ENCODE peak calls at places on chromosomes 7 and 10, in seven cellular contexts. R is fibroblast of pulmonary artery, Y is cardiac muscle cell, Q is fibroblast of the aortic adventitia, L is body of pancreas, Z is ovary, B is lower lobe of right lung. V is an unnamed sample.
A peak's percentile ranks its signal among the peaks of the same experiment; 100 is the strongest.

GRCh38 chr10:93211989-93212388 is 138.3 kb downstream of the CYP26A1 start:
- DNase-seq in Z (no peak), R (no peak), L (no peak), B (no peak), Q (no peak), Y (no peak), V (no peak)

GRCh38 chr7:117704098-117704497 is 169.1 kb downstream of the CTTNBP2 start:
- DNase-seq in R (no peak), B (no peak), Q (no peak), Y (no peak), Z (no peak), L (no peak), V (no peak)

GRCh38 chr7:135414850-135415439 is 95.0 kb downstream of the CNOT4 start:
- DNase-seq in Q (peak; percentile 70), Z (no peak), L (peak; percentile 52), R (peak; percentile 79), B (no peak), Y (peak; percentile 60), V (no peak)

GRCh38 chr10:93199221-93199681 is 125.6 kb downstream of the CYP26A1 start:
- DNase-seq in L (peak; percentile 34), R (peak; percentile 38), B (peak; percentile 73), Z (peak; percentile 16), Y (peak; percentile 58), Q (peak; percentile 48), V (no peak)

GRCh38 chr10:27558612-27559020 is 54.5 kb downstream of the RAB18 start:
- DNase-seq in R (peak; percentile 61), B (no peak), Z (peak; percentile 51), Q (peak; percentile 50), L (peak; percentile 57), Y (peak; percentile 89), V (peak; percentile 52)

GRCh38 chr7:135238112-135238744 is 4.6 kb downstream of the STRA8 start:
- DNase-seq in L (no peak), Q (no peak), Y (no peak), R (no peak), Z (no peak), B (no peak), V (no peak)

GRCh38 chr7:388023-388355 is 98.0 kb downstream of the FOXL3 start:
- DNase-seq in B (peak; percentile 26), Y (no peak), Q (no peak), R (no peak), L (no peak), Z (no peak), V (peak; percentile 19)

GRCh38 chr7:38507379-38507778 is 123.8 kb downstream of the AMPH start:
- DNase-seq in B (no peak), Q (peak; percentile 19), R (no peak), Y (no peak), L (no peak), Z (no peak), V (no peak)

GRCh38 chr7:25624001-25624400 is 395.7 kb upstream of the NPVF start:
- DNase-seq in L (no peak), R (no peak), Z (no peak), Y (no peak), Q (no peak), B (no peak), V (no peak)

GRCh38 chr7:99272476-99273045 is at the start of gene MYH16:
- DNase-seq in Z (no peak), L (no peak), R (no peak), B (no peak), Q (no peak), Y (no peak), V (no peak)

GRCh38 chr7:99275496-99275895 is 2.9 kb downstream of the MYH16 start:
- DNase-seq in B (no peak), L (no peak), Q (no peak), R (no peak), Z (no peak), Y (no peak), V (no peak)

GRCh38 chr7:99267530-99268360 is 4.9 kb upstream of the MYH16 start:
- DNase-seq in Z (no peak), R (peak; percentile 76), L (peak; percentile 39), B (no peak), Q (peak; percentile 77), Y (no peak), V (no peak)

GRCh38 chr7:99268361-99268908 is 4.2 kb upstream of the MYH16 start:
- DNase-seq in L (no peak), B (no peak), Y (no peak), Z (no peak), Q (no peak), R (no peak), V (no peak)

DNA sequence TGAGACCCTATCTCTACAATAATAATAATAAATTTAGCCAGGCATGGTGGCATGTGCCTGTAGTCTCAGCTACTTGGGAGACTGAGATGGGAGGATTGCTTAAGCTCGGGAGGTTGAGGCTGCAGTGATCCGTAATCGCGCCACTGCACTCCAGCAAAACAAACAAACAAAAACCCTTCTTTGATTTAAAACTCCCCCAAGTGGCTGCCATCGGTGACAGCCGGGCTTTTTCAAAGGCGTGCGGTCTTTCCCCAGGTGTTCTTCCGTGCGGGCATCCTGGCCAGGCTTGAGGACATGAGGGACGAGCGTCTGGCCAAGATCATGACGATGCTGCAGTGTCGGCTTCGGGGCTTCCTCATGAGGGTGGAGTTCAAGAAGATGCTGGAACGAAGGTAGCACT is 1.9 kb upstream of the MYH16 start:
- DNase-seq in R (no peak), L (peak; percentile 18), B (no peak), Z (no peak), Y (no peak), Q (no peak), V (no peak)
- TF ChIP-seq CTCF in R (no peak), L (no peak), B (no peak), Z (no peak), Y (no peak), Q (no peak), V (no peak)

GRCh38 chr10:114525368-114525949 is 121.2 kb upstream of the AFAP1L2 start:
- DNase-seq in Y (peak; percentile 69), L (no peak), Q (peak; percentile 14), R (peak; percentile 43), B (no peak), Z (peak; percentile 15), V (no peak)

GRCh38 chr10:114521250-114521649 is 116.9 kb upstream of the AFAP1L2 start:
- DNase-seq in Z (no peak), Q (no peak), R (no peak), Y (no peak), B (no peak), L (no peak), V (no peak)

GRCh38 chr10:114526112-114526496 is 121.8 kb upstream of the AFAP1L2 start:
- DNase-seq in L (no peak), B (no peak), R (peak; percentile 22), Q (no peak), Y (no peak), Z (no peak), V (peak; percentile 31)

GRCh38 chr10:114523876-114524275 is 119.6 kb upstream of the AFAP1L2 start:
- DNase-seq in R (no peak), B (no peak), Q (no peak), Z (peak; percentile 7), L (no peak), Y (no peak), V (no peak)

DNA sequence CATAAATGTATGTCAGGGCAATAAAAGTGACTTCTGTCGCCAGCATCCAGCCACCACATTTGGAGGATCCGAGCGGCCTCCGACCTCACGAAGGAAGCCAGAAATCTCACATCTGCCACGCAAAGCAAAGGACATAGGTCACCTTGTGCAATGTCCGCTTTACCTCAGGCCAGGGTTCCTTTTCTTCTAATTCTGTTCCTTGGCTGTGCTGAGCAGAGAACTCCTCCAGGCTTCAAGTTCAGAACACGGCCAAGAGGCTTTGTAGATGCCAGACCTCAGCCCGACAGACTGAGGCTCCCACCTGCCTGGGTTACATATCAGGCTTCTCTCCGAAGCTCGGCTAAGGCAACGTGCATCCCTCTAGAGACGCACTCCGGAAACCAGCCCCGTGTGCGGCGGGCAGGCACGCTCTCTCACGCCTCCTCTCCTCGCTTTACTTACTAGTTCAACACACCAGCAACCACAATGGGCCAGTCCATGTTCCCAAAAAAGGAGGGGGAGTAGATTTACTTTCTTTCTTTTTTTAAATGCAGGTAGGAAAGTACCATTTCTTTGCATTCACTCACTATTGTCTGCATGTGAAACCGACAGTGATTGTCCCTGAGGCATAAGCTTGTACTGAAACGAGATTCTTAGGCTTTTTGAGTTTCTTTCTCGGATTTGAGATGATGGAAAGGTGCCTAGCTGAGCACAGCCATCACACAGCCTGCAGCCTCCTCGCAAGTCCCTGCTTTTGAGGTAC is 122.4 kb upstream of the AFAP1L2 start:
- DNase-seq in L (peak; percentile 71), Q (peak; percentile 75), Z (peak; percentile 86), Y (peak; percentile 86), B (peak; percentile 77), R (peak; percentile 90), V (peak; percentile 83)
- TF ChIP-seq CTCF in L (no peak), Q (no peak), Z (no peak), Y (peak; percentile 6), B (no peak), R (no peak), V (no peak)

DNA sequence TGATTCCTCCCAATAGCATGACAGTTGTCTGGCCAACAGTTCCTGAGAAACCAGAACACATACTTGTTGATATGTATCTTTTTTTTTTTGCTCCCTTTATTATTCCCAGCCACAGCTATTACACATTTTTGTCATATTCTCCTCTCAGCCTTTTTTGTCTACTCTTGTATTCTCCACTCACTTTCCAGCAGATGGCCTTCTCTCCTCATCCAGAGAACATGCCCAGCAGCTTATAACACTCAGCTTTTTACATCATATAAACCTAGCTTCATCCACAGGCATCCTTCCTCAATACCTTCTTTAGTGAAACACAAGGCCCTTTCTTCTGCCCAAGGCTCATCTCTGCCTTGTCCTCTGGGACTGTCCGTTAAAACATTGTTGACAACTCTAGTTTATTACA is 101.7 kb downstream of the ORC5 start:
- DNase-seq in Y (no peak), Z (no peak), L (no peak), Q (peak; percentile 46), R (peak; percentile 48), B (no peak), V (no peak)
- TF ChIP-seq CTCF in Y (peak; percentile 16), Z (no peak), L (no peak), Q (peak; percentile 25), R (peak; percentile 24), B (no peak), V (no peak)

GRCh38 chr10:74992068-74992467 is 119.4 kb upstream of the SAMD8 start:
- DNase-seq in Y (no peak), B (no peak), Z (no peak), Q (no peak), R (no peak), L (no peak), V (no peak)

GRCh38 chr10:74994714-74995308 is 116.6 kb upstream of the SAMD8 start:
- DNase-seq in L (no peak), B (no peak), Y (no peak), Q (no peak), Z (no peak), R (no peak), V (no peak)

GRCh38 chr10:74995806-74996205 is 115.7 kb upstream of the SAMD8 start:
- DNase-seq in R (no peak), Z (no peak), Y (no peak), B (no peak), Q (no peak), L (no peak), V (no peak)

GRCh38 chr10:74991435-74991834 is 120.0 kb upstream of the SAMD8 start:
- DNase-seq in L (no peak), Y (peak; percentile 42), Z (no peak), Q (no peak), B (no peak), R (peak; percentile 26), V (no peak)

DNA sequence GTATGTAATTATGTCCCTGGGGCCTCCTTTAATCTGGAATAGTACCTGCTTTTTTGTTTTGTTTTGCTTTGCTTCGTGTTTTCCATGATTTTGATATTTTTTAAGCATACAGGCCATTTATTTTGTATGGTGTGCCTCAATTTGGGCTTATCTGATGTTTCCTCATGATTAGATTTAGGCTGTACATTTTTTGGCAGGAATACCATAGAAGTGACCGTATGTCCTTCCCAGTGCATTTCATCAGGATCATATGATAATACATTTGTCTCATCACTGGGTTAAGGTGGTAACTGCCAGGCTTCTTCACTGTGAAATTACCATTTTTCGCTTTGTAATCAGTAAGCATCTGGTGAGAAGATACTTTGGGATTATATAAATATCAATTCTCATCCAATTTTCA is 117.8 kb upstream of the SAMD8 start:
- DNase-seq in Y (no peak), L (no peak), B (no peak), Z (no peak), R (no peak), Q (no peak), V (no peak)
- TF ChIP-seq CTCF in Y (no peak), L (no peak), B (no peak), Z (no peak), R (no peak), Q (no peak), V (no peak)